ENCODE peak calls at places on chromosomes 5 and 9, in five cellular contexts. T is HCEC 1CT, W is smooth muscle cell of the brain vasculature, O is PC-3, K is DMS 273 treated with DMSO at 0.1 percent for 48 hours. L is an unnamed sample.

GRCh38 chr9:137482094-137482781 is 23.1 kb upstream of the NSMF start:
- DNase-seq in T (peak), W (peak), O (peak), K (no peak), L (peak)

GRCh38 chr9:137880976-137881530 is 3.5 kb downstream of the CACNA1B start:
- DNase-seq in T (no peak), W (no peak), O (no peak), K (no peak), L (no peak)

GRCh38 chr5:113205807-113206206 is 229.0 kb downstream of the TSSK1B start:
- DNase-seq in T (no peak), W (no peak), O (peak), K (peak), L (no peak)

GRCh38 chr9:14211564-14211963 is 102.4 kb downstream of the NFIB start:
- DNase-seq in T (no peak), W (no peak), O (no peak), K (no peak), L (no peak)

GRCh38 chr9:114677418-114677817 is 4.6 kb downstream of the TEX48 start:
- DNase-seq in T (peak), W (peak), O (peak), K (no peak), L (no peak)

GRCh38 chr9:36625006-36625600 is 52.4 kb downstream of the MELK start:
- DNase-seq in T (peak), W (no peak), O (peak), K (no peak), L (no peak)

GRCh38 chr5:143454936-143455516 is 51.5 kb upstream of the NR3C1 start:
- DNase-seq in T (no peak), W (no peak), O (no peak), K (peak), L (no peak)

GRCh38 chr9:136711751-136712689 is at the start of gene DIPK1B:
- DNase-seq in T (no peak), W (no peak), O (no peak), K (no peak), L (no peak)

GRCh38 chr5:173953528-173954090 is 35.4 kb upstream of the C5orf47 start:
- DNase-seq in T (peak), W (no peak), O (peak), K (no peak), L (no peak)

GRCh38 chr5:41193462-41194166 is 19.7 kb downstream of the C6 start:
- DNase-seq in T (peak), W (peak), O (peak), K (no peak), L (peak)

GRCh38 chr5:168365581-168366081 is 74.2 kb downstream of the WWC1 start:
- DNase-seq in T (peak), W (no peak), O (peak), K (no peak), L (peak)

GRCh38 chr5:176803943-176804498 is 6.3 kb upstream of the UNC5A start:
- DNase-seq in T (no peak), W (no peak), O (peak), K (no peak), L (no peak)

GRCh38 chr5:174204914-174205313 is 159.4 kb downstream of the NSG2 start:
- DNase-seq in T (no peak), W (no peak), O (peak), K (no peak), L (no peak)

GRCh38 chr9:117705386-117705785 is 1.2 kb downstream of the TLR4 start:
- DNase-seq in T (no peak), W (no peak), O (no peak), K (no peak), L (no peak)

GRCh38 chr5:77844408-77845272 is 68.5 kb upstream of the TBCA start:
- DNase-seq in T (no peak), W (no peak), O (no peak), K (no peak), L (peak)

GRCh38 chr9:134455951-134456739 is 129.9 kb downstream of the RXRA start:
- DNase-seq in T (peak), W (peak), O (peak), K (no peak), L (peak)

GRCh38 chr5:169991115-169991514 is 10.8 kb upstream of the INSYN2B start:
- DNase-seq in T (no peak), W (no peak), O (no peak), K (no peak), L (no peak)

GRCh38 chr9:38057416-38058195 is 11.4 kb downstream of the SHB start:
- DNase-seq in T (no peak), W (no peak), O (no peak), K (no peak), L (peak)

GRCh38 chr9:133656211-133657119 is 20.3 kb downstream of the DBH start:
- DNase-seq in T (no peak), W (no peak), O (no peak), K (no peak), L (peak)

GRCh38 chr9:34124103-34124502 is 2.4 kb downstream of the DCAF12 start:
- DNase-seq in T (no peak), W (no peak), O (no peak), K (no peak), L (no peak)

GRCh38 chr5:59287361-59287760 is 606.2 kb downstream of the PDE4D start:
- DNase-seq in T (no peak), W (no peak), O (no peak), K (no peak), L (no peak)

GRCh38 chr5:452856-453710 is 10.1 kb downstream of the EXOC3 start:
- DNase-seq in T (no peak), W (no peak), O (no peak), K (no peak), L (peak)

GRCh38 chr9:116417464-116417863 is 263.9 kb downstream of the PAPPA start:
- DNase-seq in T (no peak), W (no peak), O (no peak), K (no peak), L (no peak)

GRCh38 chr5:12399868-12400267 is 495.6 kb upstream of the CTNND2 start:
- DNase-seq in T (no peak), W (no peak), O (no peak), K (no peak), L (no peak)

L was measured in kidney.